ENCODE peak calls at places on chromosomes 11 and 22, in nine cellular contexts. T, B, A, D, L, P, W, I and Q are unnamed samples. For H3K36me3, the result is how much of the 10 kb centered on the place peaks cover.

GRCh38 chr11:76700177-76701100 is 29.9 kb upstream of the LRRC32 start:
- DNase-seq in B (no peak), I (no peak), D (peak), P (peak), A (peak), L (no peak), T (peak), W (no peak), Q (peak)

GRCh38 chr11:61869636-61870428 is 21.5 kb downstream of the FADS3 start:
- DNase-seq in I (no peak), W (no peak), P (no peak), A (no peak), D (peak), T (no peak), L (no peak), B (peak), Q (no peak)

GRCh38 chr11:130798280-130798679 is 118.0 kb downstream of the SNX19 start:
- DNase-seq in P (peak), W (no peak), T (peak), D (no peak), A (no peak), B (no peak), I (no peak), L (no peak), Q (no peak)

GRCh38 chr22:20523118-20523983 is 15.9 kb downstream of the MED15 start:
- DNase-seq in B (no peak), A (no peak), W (no peak), L (no peak), I (no peak), D (peak), T (peak), P (peak), Q (no peak)

GRCh38 chr22:30205281-30206115 is 41.1 kb downstream of the LIF start:
- DNase-seq in L (peak), A (no peak), D (peak), P (peak), B (no peak), I (no peak), T (peak), W (peak), Q (peak)

GRCh38 chr11:120467627-120468026 is 43.9 kb upstream of the GRIK4 start:
- DNase-seq in B (no peak), D (no peak), I (no peak), P (peak), W (no peak), T (peak), L (no peak), A (no peak), Q (no peak)

GRCh38 chr11:77189588-77190210 is 61.7 kb downstream of the MYO7A start:
- DNase-seq in A (no peak), L (no peak), I (no peak), T (no peak), W (no peak), P (no peak), B (no peak), D (no peak), Q (no peak)

GRCh38 chr11:62905286-62905685 is 15.9 kb downstream of the CHRM1 start:
- DNase-seq in W (no peak), A (no peak), P (no peak), T (no peak), B (no peak), D (no peak), L (no peak), I (no peak), Q (no peak)

GRCh38 chr22:19855504-19856409 is 1.1 kb upstream of the GNB1L start:
- DNase-seq in D (peak), B (no peak), T (peak), L (peak), A (peak), I (peak), W (peak), P (no peak), Q (peak)

DNA sequence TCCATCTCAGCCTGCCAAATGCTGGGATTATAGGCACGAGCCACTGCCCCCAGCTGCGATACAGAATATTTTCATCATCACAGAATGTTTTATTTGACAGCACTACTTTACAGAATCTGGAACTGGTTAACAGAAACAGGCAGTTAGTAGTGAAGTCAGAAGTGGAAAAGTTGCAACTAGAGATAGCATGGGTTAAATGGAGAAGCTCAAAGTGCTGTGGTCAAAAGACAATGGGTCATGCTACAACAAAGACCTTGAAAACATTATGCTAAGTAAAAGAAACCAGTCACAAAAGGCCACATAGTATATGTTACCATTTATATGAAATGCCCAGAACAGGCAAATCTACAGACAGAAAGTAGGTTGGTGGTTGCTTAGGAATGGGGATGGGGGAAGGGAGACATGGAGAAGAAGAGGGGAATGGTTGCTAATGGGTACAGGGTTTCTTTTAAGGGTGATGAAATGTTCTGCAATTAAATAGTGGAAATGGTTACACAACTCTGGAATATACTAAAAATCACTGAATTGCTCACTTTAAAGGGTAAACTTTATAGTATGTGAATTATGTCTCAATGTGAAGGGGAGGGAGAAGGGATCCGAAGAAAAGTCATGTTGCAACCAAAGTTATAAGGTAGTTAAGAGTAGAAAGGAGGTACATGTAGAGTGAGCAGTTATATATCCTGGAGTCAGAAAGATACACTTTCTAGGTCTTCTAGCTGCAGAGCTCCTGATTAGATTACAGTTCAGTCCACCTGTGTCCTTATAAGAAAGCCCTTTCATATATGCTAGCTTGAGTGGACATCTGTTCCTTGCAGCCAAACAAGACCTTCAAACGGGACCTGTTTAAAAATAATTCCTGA is 46.3 kb upstream of the RAPSN start:
- DNase-seq in B (no peak), T (peak), L (no peak), W (no peak), I (no peak), A (no peak), D (no peak), P (no peak), Q (no peak)
- H3K36me3 ChIP-seq in B (under half), T (under half), L (under half), W (under half), I (under half), A (under half), D (half or more), P (under half), Q (under half)

GRCh38 chr11:18352581-18352980 is 30.2 kb downstream of the GTF2H1 start:
- DNase-seq in W (no peak), P (no peak), B (no peak), T (peak), D (no peak), A (no peak), L (no peak), I (no peak), Q (no peak)

DNA sequence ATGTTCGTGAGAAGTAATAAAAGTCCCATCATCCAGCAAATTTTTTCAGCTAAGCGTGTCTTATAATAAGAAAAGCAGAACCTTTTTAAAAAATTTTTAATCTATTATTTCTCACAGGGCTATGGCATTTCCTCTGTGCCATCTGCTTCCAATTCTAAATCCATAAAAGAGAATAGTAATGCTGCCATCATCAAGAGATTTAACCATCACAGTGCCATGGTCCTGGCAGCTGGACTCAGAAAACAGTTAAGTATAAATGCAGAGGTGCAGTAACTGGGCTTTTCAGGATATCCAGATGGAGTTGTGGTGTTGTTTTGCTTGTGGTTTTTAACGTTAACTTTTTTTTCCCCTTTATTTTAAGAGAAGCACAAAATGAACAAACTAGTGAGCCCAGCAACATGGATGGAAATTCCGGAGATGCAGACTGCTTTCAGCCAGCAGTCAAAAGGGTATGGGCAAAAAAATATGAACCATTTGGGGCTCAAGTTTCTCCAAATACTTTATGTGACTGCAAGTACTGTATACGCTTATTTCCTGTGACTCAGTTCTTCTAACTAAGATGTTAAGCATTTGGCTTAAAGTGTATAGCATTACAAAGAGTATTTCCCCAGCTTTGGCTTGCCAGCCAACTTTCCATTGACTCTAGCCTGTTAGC is 25.2 kb downstream of the GTF2H1 start:
- DNase-seq in L (no peak), A (no peak), I (no peak), T (peak), B (no peak), D (no peak), W (no peak), P (peak), Q (no peak)
- H3K36me3 ChIP-seq in L (half or more), A (under half), I (under half), T (under half), B (under half), D (half or more), W (half or more), P (under half), Q (under half)

GRCh38 chr11:33387996-33388395 is 130.8 kb downstream of the HIPK3 start:
- DNase-seq in D (no peak), T (no peak), W (no peak), A (no peak), L (no peak), I (no peak), B (no peak), P (no peak), Q (no peak)
- H3K36me3 ChIP-seq in D (under half), T (under half), W (under half), A (under half), L (under half), I (under half), B (under half), P (under half), Q (under half)

DNA sequence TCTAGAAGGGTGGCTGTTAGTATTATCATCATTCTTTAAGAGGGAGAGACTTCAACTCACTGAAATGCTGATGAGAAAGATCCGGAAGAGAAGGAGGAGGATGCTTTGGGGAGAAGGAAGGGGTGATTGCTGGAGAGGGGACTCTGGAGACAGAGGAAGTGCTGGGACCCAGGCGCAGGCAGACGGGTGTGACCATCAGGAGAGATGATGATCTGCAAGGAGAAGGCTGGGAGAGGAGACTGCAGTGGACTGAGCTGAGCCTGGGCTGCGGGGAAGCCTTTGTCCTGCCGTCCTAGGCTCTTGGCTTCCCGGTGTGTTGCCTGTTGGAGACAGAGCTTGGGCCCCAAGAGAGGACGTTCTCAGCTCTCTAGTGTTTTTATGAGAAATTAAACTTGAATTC is 22.6 kb downstream of the RASD2 start:
- DNase-seq in W (no peak), A (no peak), T (no peak), D (no peak), I (no peak), P (no peak), B (no peak), L (no peak), Q (no peak)
- H3K36me3 ChIP-seq in W (under half), A (under half), T (under half), D (under half), I (under half), P (under half), B (under half), L (under half), Q (under half)

GRCh38 chr11:20119315-20119714 is 41.0 kb downstream of the DBX1 start:
- DNase-seq in T (no peak), A (no peak), B (no peak), W (no peak), P (no peak), D (peak), I (no peak), L (no peak), Q (no peak)
- H3K36me3 ChIP-seq in T (under half), A (under half), B (under half), W (under half), P (under half), D (under half), I (under half), L (under half), Q (under half)